ENCODE peak calls at places on chromosomes 7 and 10, in five cellular contexts. One of them, this sample, is unnamed.

GRCh38 chr10:13099666-13100348 is at the start of gene OPTN:
- DNase-seq in left lung: peak; percentile 91
- DNase-seq in H1: peak; percentile 88
- DNase-seq in PC-9: peak; percentile 61
- DNase-seq in body of pancreas: peak; percentile 77
- DNase-seq in this sample: peak; percentile 86

GRCh38 chr7:41584746-41585145 is 118.1 kb downstream of the INHBA start:
- DNase-seq in left lung: no peak
- DNase-seq in H1: no peak
- DNase-seq in PC-9: no peak
- DNase-seq in body of pancreas: no peak
- DNase-seq in this sample: no peak

GRCh38 chr10:35420044-35420443 is 83.7 kb downstream of the CCNY start:
- DNase-seq in left lung: no peak
- DNase-seq in H1: no peak
- DNase-seq in PC-9: no peak
- DNase-seq in body of pancreas: no peak
- DNase-seq in this sample: no peak

GRCh38 chr10:105875050-105875449 is 1234.0 kb downstream of the SORCS3 start:
- DNase-seq in left lung: no peak
- DNase-seq in H1: no peak
- DNase-seq in PC-9: no peak
- DNase-seq in body of pancreas: no peak
- DNase-seq in this sample: no peak

GRCh38 chr10:70508912-70509366 is 30.4 kb downstream of the PALD1 start:
- DNase-seq in left lung: no peak
- DNase-seq in H1: peak; percentile 60
- DNase-seq in PC-9: no peak
- DNase-seq in body of pancreas: no peak
- DNase-seq in this sample: no peak

GRCh38 chr10:71835671-71836593 is 15.1 kb downstream of the PSAP start:
- DNase-seq in left lung: no peak
- DNase-seq in H1: no peak
- DNase-seq in PC-9: peak; percentile 28
- DNase-seq in body of pancreas: peak; percentile 65
- DNase-seq in this sample: no peak

GRCh38 chr7:139329119-139329518 is 12.0 kb upstream of the FMC1 start:
- DNase-seq in left lung: no peak
- DNase-seq in H1: no peak
- DNase-seq in PC-9: no peak
- DNase-seq in body of pancreas: no peak
- DNase-seq in this sample: no peak

GRCh38 chr10:76546411-76546810 is 1091.2 kb downstream of the KCNMA1 start:
- DNase-seq in left lung: no peak
- DNase-seq in H1: no peak
- DNase-seq in PC-9: no peak
- DNase-seq in body of pancreas: no peak
- DNase-seq in this sample: no peak

GRCh38 chr10:114259825-114260224 is 20.8 kb downstream of the VWA2 start:
- DNase-seq in left lung: no peak
- DNase-seq in H1: no peak
- DNase-seq in PC-9: no peak
- DNase-seq in body of pancreas: no peak
- DNase-seq in this sample: no peak

GRCh38 chr7:42189535-42189934 is 47.5 kb downstream of the GLI3 start:
- DNase-seq in left lung: no peak
- DNase-seq in H1: no peak
- DNase-seq in PC-9: no peak
- DNase-seq in body of pancreas: no peak
- DNase-seq in this sample: peak; percentile 64

GRCh38 chr7:45677311-45677900 is 103.2 kb downstream of the ADCY1 start:
- DNase-seq in left lung: no peak
- DNase-seq in H1: peak; percentile 8
- DNase-seq in PC-9: no peak
- DNase-seq in body of pancreas: peak; percentile 4
- DNase-seq in this sample: peak; percentile 10

GRCh38 chr10:88095291-88095721 is 231.9 kb downstream of the PTEN start:
- DNase-seq in left lung: no peak
- DNase-seq in H1: no peak
- DNase-seq in PC-9: no peak
- DNase-seq in body of pancreas: no peak
- DNase-seq in this sample: peak; percentile 91

GRCh38 chr10:114767589-114768393 is 53.8 kb upstream of the FHIP2A start:
- DNase-seq in left lung: peak; percentile 87
- DNase-seq in H1: peak; percentile 76
- DNase-seq in PC-9: no peak
- DNase-seq in body of pancreas: peak; percentile 67
- DNase-seq in this sample: no peak

GRCh38 chr10:99689461-99689860 is 30.2 kb downstream of the ENTPD7 start:
- DNase-seq in left lung: no peak
- DNase-seq in H1: no peak
- DNase-seq in PC-9: peak; percentile 70
- DNase-seq in body of pancreas: no peak
- DNase-seq in this sample: peak; percentile 80

GRCh38 chr10:98528785-98529183 is 82.0 kb upstream of the HPS1 start:
- DNase-seq in left lung: no peak
- DNase-seq in H1: no peak
- DNase-seq in PC-9: no peak
- DNase-seq in body of pancreas: no peak
- DNase-seq in this sample: no peak

GRCh38 chr7:19410096-19410495 is 264.9 kb upstream of the FERD3L start:
- DNase-seq in left lung: no peak
- DNase-seq in H1: no peak
- DNase-seq in PC-9: no peak
- DNase-seq in body of pancreas: no peak
- DNase-seq in this sample: no peak

GRCh38 chr7:115499966-115500365 is 530.6 kb downstream of the TFEC start:
- DNase-seq in left lung: no peak
- DNase-seq in H1: no peak
- DNase-seq in PC-9: no peak
- DNase-seq in body of pancreas: no peak
- DNase-seq in this sample: no peak

GRCh38 chr7:35967366-35968139 is 166.7 kb downstream of the SEPTIN7 start:
- DNase-seq in left lung: peak; percentile 80
- DNase-seq in H1: peak; percentile 53
- DNase-seq in PC-9: no peak
- DNase-seq in body of pancreas: no peak
- DNase-seq in this sample: no peak

GRCh38 chr10:79602953-79603352 is 7.8 kb upstream of the SFTPA1 start:
- DNase-seq in left lung: no peak
- DNase-seq in H1: no peak
- DNase-seq in PC-9: no peak
- DNase-seq in body of pancreas: no peak
- DNase-seq in this sample: no peak

GRCh38 chr10:119020627-119020946 is 8.9 kb upstream of the NANOS1 start:
- DNase-seq in left lung: no peak
- DNase-seq in H1: no peak
- DNase-seq in PC-9: peak; percentile 61
- DNase-seq in body of pancreas: no peak
- DNase-seq in this sample: no peak

GRCh38 chr10:43127447-43127846 is 10.8 kb upstream of the CSGALNACT2 start:
- DNase-seq in left lung: no peak
- DNase-seq in H1: no peak
- DNase-seq in PC-9: no peak
- DNase-seq in body of pancreas: no peak
- DNase-seq in this sample: no peak

GRCh38 chr10:63753807-63754206 is 232.6 kb downstream of the REEP3 start:
- DNase-seq in left lung: no peak
- DNase-seq in H1: no peak
- DNase-seq in PC-9: no peak
- DNase-seq in body of pancreas: no peak
- DNase-seq in this sample: no peak

GRCh38 chr10:89690027-89690426 is 11.4 kb upstream of the KIF20B start:
- DNase-seq in left lung: no peak
- DNase-seq in H1: no peak
- DNase-seq in PC-9: no peak
- DNase-seq in body of pancreas: no peak
- DNase-seq in this sample: no peak

GRCh38 chr10:99339077-99339476 is 9.9 kb downstream of the CNNM1 start:
- DNase-seq in left lung: no peak
- DNase-seq in H1: no peak
- DNase-seq in PC-9: peak; percentile 60
- DNase-seq in body of pancreas: no peak
- DNase-seq in this sample: no peak

GRCh38 chr7:132508724-132509348 is 67.4 kb downstream of the PLXNA4 start:
- DNase-seq in left lung: no peak
- DNase-seq in H1: no peak
- DNase-seq in PC-9: no peak
- DNase-seq in body of pancreas: no peak
- DNase-seq in this sample: no peak

GRCh38 chr7:122886357-122887081 is at the start of gene CADPS2:
- DNase-seq in left lung: peak; percentile 94
- DNase-seq in H1: peak; percentile 87
- DNase-seq in PC-9: peak; percentile 77
- DNase-seq in body of pancreas: peak; percentile 92
- DNase-seq in this sample: peak; percentile 56

GRCh38 chr7:122887848-122888247 is 1.6 kb upstream of the CADPS2 start:
- DNase-seq in left lung: no peak
- DNase-seq in H1: no peak
- DNase-seq in PC-9: no peak
- DNase-seq in body of pancreas: no peak
- DNase-seq in this sample: no peak

GRCh38 chr7:122889116-122889515 is 2.9 kb upstream of the CADPS2 start:
- DNase-seq in left lung: no peak
- DNase-seq in H1: no peak
- DNase-seq in PC-9: no peak
- DNase-seq in body of pancreas: no peak
- DNase-seq in this sample: no peak

GRCh38 chr7:122885583-122886356 is 490 bp downstream of the CADPS2 start:
- DNase-seq in left lung: peak; percentile 84
- DNase-seq in H1: peak; percentile 73
- DNase-seq in PC-9: peak; percentile 36
- DNase-seq in body of pancreas: peak; percentile 39
- DNase-seq in this sample: no peak

GRCh38 chr7:122887198-122887597 is 938 bp upstream of the CADPS2 start:
- DNase-seq in left lung: peak; percentile 84
- DNase-seq in H1: no peak
- DNase-seq in PC-9: peak; percentile 70
- DNase-seq in body of pancreas: peak; percentile 72
- DNase-seq in this sample: no peak
- TF ChIP-seq CTCF in left lung: no peak
- TF ChIP-seq CTCF in H1: peak; percentile 30
- TF ChIP-seq CTCF in PC-9: no peak
- TF ChIP-seq CTCF in body of pancreas: peak; percentile 43
- TF ChIP-seq CTCF in this sample: no peak

DNA sequence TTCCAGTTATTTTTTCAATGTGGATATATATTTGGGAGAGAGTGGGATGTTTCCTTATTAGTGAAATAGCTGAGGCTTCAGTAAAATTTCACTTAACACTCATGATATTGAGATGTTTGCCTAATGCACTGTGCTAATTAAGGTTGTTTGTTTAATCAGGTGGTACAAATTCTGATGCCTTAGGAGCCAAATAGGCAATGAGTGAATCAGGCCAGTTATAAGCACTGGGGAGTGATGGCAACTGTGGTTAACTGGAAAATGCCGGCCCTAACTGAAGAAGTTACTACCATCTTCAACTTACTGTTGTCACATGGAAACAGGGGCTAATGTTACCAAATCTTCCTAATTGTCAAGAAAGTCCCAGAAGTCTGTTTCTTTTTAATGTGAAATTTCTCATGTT is 32.0 kb downstream of the VCL start:
- DNase-seq in left lung: no peak
- DNase-seq in H1: no peak
- DNase-seq in PC-9: no peak
- DNase-seq in body of pancreas: no peak
- DNase-seq in this sample: no peak
- H3K27ac ChIP-seq in left lung: no peak overlapping the region
- H3K27ac ChIP-seq in H1: no peak overlapping the region
- H3K27ac ChIP-seq in PC-9: no peak overlapping the region
- H3K27ac ChIP-seq in body of pancreas: no peak overlapping the region
- H3K27ac ChIP-seq in this sample: no peak overlapping the region

GRCh38 chr10:18476283-18476682 is 175.1 kb downstream of the NSUN6 start:
- DNase-seq in left lung: no peak
- DNase-seq in H1: no peak
- DNase-seq in PC-9: no peak
- DNase-seq in body of pancreas: no peak
- DNase-seq in this sample: no peak

GRCh38 chr10:18469125-18469524 is 182.3 kb downstream of the NSUN6 start:
- DNase-seq in left lung: no peak
- DNase-seq in H1: no peak
- DNase-seq in PC-9: no peak
- DNase-seq in body of pancreas: no peak
- DNase-seq in this sample: no peak

GRCh38 chr10:18474111-18474455 is 177.3 kb downstream of the NSUN6 start:
- DNase-seq in left lung: no peak
- DNase-seq in H1: no peak
- DNase-seq in PC-9: no peak
- DNase-seq in body of pancreas: no peak
- DNase-seq in this sample: no peak

GRCh38 chr10:18473424-18474110 is 177.8 kb downstream of the NSUN6 start:
- DNase-seq in left lung: no peak
- DNase-seq in H1: no peak
- DNase-seq in PC-9: no peak
- DNase-seq in body of pancreas: no peak
- DNase-seq in this sample: no peak

DNA sequence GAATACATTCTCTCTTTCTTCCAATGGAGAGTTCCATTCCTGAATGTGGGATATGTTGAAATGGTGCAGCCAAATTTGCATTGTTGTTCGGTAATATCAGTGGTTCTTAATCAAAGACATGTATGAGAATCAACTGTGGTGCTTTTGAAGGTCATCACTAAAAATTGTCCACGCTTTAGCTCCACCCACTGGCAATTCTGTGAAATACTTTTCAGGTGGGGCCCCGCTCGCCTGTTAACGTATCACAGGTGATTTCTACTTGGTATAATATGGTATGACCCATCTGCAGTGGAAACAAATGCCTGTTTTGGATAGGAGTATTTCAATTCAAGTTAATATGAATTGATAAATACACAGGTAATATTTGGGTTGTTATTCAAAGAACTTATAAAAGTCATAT is 178.4 kb downstream of the NSUN6 start:
- DNase-seq in left lung: no peak
- DNase-seq in H1: no peak
- DNase-seq in PC-9: no peak
- DNase-seq in body of pancreas: peak; percentile 19
- DNase-seq in this sample: no peak
- TF ChIP-seq CTCF in left lung: no peak
- TF ChIP-seq CTCF in H1: no peak
- TF ChIP-seq CTCF in PC-9: peak; percentile 18
- TF ChIP-seq CTCF in body of pancreas: peak; percentile 24
- TF ChIP-seq CTCF in this sample: peak; percentile 17

DNA sequence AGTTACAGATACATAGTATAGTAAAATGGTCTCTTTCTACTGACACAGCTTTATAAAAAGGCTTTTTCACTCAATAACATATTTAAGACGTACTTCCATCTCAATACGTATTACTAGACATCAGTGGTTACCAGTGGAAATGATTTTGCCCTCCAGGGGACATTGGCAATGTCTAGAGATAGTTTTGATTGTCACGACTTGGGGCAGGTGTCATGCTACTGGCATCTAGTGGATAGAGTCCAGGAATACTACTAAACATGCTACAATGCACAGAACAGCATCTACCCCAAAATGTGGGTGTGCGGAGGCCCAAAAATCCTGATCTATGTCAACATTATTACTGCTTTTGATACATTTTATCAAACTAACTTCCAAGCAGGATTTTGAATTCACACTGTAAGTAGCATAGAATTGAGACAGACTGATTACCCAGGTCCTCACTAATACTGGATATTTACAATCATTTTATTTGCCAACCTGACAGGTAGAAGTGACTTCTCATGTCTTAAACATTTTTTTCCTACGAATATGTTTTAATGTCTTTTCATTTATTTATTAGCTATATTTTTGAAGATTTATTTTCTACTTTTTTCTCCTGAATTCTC is 53.8 kb downstream of the HGF start:
- DNase-seq in left lung: no peak
- DNase-seq in H1: no peak
- DNase-seq in PC-9: no peak
- DNase-seq in body of pancreas: no peak
- DNase-seq in this sample: peak; percentile 42
- H3K27ac ChIP-seq in left lung: no peak overlapping the region
- H3K27ac ChIP-seq in H1: no peak overlapping the region
- H3K27ac ChIP-seq in PC-9: no peak overlapping the region
- H3K27ac ChIP-seq in body of pancreas: no peak overlapping the region
- H3K27ac ChIP-seq in this sample: no peak overlapping the region